ENCODE peak calls at places on chromosome 6, in four cellular contexts. L is neuronal stem cell, O is MCF 10A, J is naive B cell. W is an unnamed sample.

GRCh38 chr6:43773050-43773956 is 3.3 kb downstream of the VEGFA start:
- DNase-seq in L (no peak), O (peak), J (peak), W (peak)

GRCh38 chr6:48765352-48765961 is 654.5 kb upstream of the PTCHD4 start:
- DNase-seq in J (no peak), O (peak), L (peak), W (peak)

GRCh38 chr6:21240709-21241108 is 352.8 kb upstream of the SOX4 start:
- DNase-seq in L (no peak), J (no peak), O (peak), W (no peak)

GRCh38 chr6:64249129-64249528 is 613.5 kb downstream of the PHF3 start:
- DNase-seq in O (no peak), L (no peak), J (no peak), W (no peak)

GRCh38 chr6:43668151-43669028 is 19.2 kb downstream of the MRPS18A start:
- DNase-seq in J (peak), O (peak), L (peak), W (peak)

GRCh38 chr6:34938268-34938667 is 49.2 kb downstream of the ANKS1A start:
- DNase-seq in J (no peak), O (no peak), L (no peak), W (no peak)

GRCh38 chr6:162249907-162250642 is 477.5 kb downstream of the PRKN start:
- DNase-seq in O (no peak), L (no peak), J (no peak), W (no peak)

GRCh38 chr6:156779206-156780116 is 2.3 kb downstream of the ARID1B start:
- DNase-seq in J (peak), L (peak), O (peak), W (peak)

GRCh38 chr6:7073810-7074525 is 33.8 kb upstream of the RREB1 start:
- DNase-seq in O (no peak), L (no peak), J (peak), W (no peak)

GRCh38 chr6:39003488-39003887 is 45.1 kb upstream of the GLP1R start:
- DNase-seq in L (no peak), J (no peak), O (no peak), W (no peak)

GRCh38 chr6:126107475-126108121 is 121.3 kb downstream of the TRMT11 start:
- DNase-seq in J (no peak), O (no peak), L (peak), W (peak)

GRCh38 chr6:106702451-106703110 is 73.2 kb downstream of the QRSL1 start:
- DNase-seq in J (peak), O (no peak), L (no peak), W (no peak)

GRCh38 chr6:42555477-42556457 is 8.1 kb upstream of the UBR2 start:
- DNase-seq in O (peak), L (no peak), J (no peak), W (peak)

GRCh38 chr6:12280458-12280857 is 9.7 kb upstream of the EDN1 start:
- DNase-seq in L (no peak), O (peak), J (no peak), W (no peak)

GRCh38 chr6:3859878-3860552 is 10.8 kb downstream of the FAM50B start:
- DNase-seq in L (no peak), O (no peak), J (no peak), W (no peak)

GRCh38 chr6:140178550-140179334 is 804.3 kb upstream of the CITED2 start:
- DNase-seq in L (no peak), J (no peak), O (peak), W (no peak)

GRCh38 chr6:40788661-40789111 is 201.5 kb upstream of the LRFN2 start:
- DNase-seq in L (no peak), J (no peak), O (no peak), W (no peak)

GRCh38 chr6:117194978-117195377 is 70.4 kb upstream of the VGLL2 start:
- DNase-seq in J (no peak), L (no peak), O (no peak), W (peak)

GRCh38 chr6:159234102-159234553 is 64.9 kb downstream of the FNDC1 start:
- DNase-seq in J (no peak), O (no peak), L (no peak), W (no peak)

GRCh38 chr6:36888115-36888643 is 2.4 kb downstream of the C6orf89 start:
- DNase-seq in L (no peak), J (no peak), O (no peak), W (no peak)

GRCh38 chr6:157107571-157107914 is 215.8 kb downstream of the TMEM242 start:
- DNase-seq in L (no peak), O (no peak), J (no peak), W (no peak)